ENCODE peak calls at places on chromosomes 2 and 18, in six cellular contexts. One of them, this sample, is unnamed.

GRCh38 chr2:10004401-10004800 is 38.9 kb upstream of the KLF11 start:
- DNase-seq in SK-N-SH: no peak
- DNase-seq in NT2/D1: no peak
- DNase-seq in uterus: no peak
- DNase-seq in OCI-LY7: no peak
- DNase-seq in ovary: no peak
- DNase-seq in this sample: no peak

GRCh38 chr18:76459312-76459686 is 35.7 kb downstream of the ZNF516 start:
- DNase-seq in SK-N-SH: no peak
- DNase-seq in NT2/D1: no peak
- DNase-seq in uterus: no peak
- DNase-seq in OCI-LY7: no peak
- DNase-seq in ovary: no peak
- DNase-seq in this sample: no peak

GRCh38 chr2:96102596-96103387 is 13.6 kb downstream of the ADRA2B start:
- DNase-seq in SK-N-SH: peak
- DNase-seq in NT2/D1: no peak
- DNase-seq in uterus: peak
- DNase-seq in OCI-LY7: no peak
- DNase-seq in ovary: no peak
- DNase-seq in this sample: no peak

GRCh38 chr18:48294894-48295585 is 114.1 kb downstream of the ZBTB7C start:
- DNase-seq in SK-N-SH: peak
- DNase-seq in NT2/D1: no peak
- DNase-seq in uterus: no peak
- DNase-seq in OCI-LY7: no peak
- DNase-seq in ovary: no peak
- DNase-seq in this sample: no peak

GRCh38 chr18:45760443-45761036 is 36.6 kb downstream of the SLC14A1 start:
- DNase-seq in SK-N-SH: no peak
- DNase-seq in NT2/D1: no peak
- DNase-seq in uterus: no peak
- DNase-seq in OCI-LY7: no peak
- DNase-seq in ovary: no peak
- DNase-seq in this sample: no peak

GRCh38 chr2:178949584-178949983 is 100.4 kb downstream of the CCDC141 start:
- DNase-seq in SK-N-SH: no peak
- DNase-seq in NT2/D1: no peak
- DNase-seq in uterus: no peak
- DNase-seq in OCI-LY7: no peak
- DNase-seq in ovary: no peak
- DNase-seq in this sample: no peak

GRCh38 chr2:69436937-69437750 is at the start of gene NFU1:
- DNase-seq in SK-N-SH: peak
- DNase-seq in NT2/D1: peak
- DNase-seq in uterus: peak
- DNase-seq in OCI-LY7: peak
- DNase-seq in ovary: peak
- DNase-seq in this sample: peak

GRCh38 chr2:204339212-204339715 is 206.0 kb upstream of the PARD3B start:
- DNase-seq in SK-N-SH: no peak
- DNase-seq in NT2/D1: no peak
- DNase-seq in uterus: no peak
- DNase-seq in OCI-LY7: no peak
- DNase-seq in ovary: no peak
- DNase-seq in this sample: no peak

GRCh38 chr18:8779251-8779650 is 73.9 kb downstream of the MTCL1 start:
- DNase-seq in SK-N-SH: no peak
- DNase-seq in NT2/D1: no peak
- DNase-seq in uterus: no peak
- DNase-seq in OCI-LY7: no peak
- DNase-seq in ovary: no peak
- DNase-seq in this sample: no peak

GRCh38 chr18:8778386-8778785 is 73.0 kb downstream of the MTCL1 start:
- DNase-seq in SK-N-SH: no peak
- DNase-seq in NT2/D1: no peak
- DNase-seq in uterus: no peak
- DNase-seq in OCI-LY7: no peak
- DNase-seq in ovary: no peak
- DNase-seq in this sample: no peak

GRCh38 chr18:8777846-8778245 is 72.5 kb downstream of the MTCL1 start:
- DNase-seq in SK-N-SH: no peak
- DNase-seq in NT2/D1: no peak
- DNase-seq in uterus: no peak
- DNase-seq in OCI-LY7: no peak
- DNase-seq in ovary: no peak
- DNase-seq in this sample: no peak

GRCh38 chr18:8780227-8780626 is 74.9 kb downstream of the MTCL1 start:
- DNase-seq in SK-N-SH: no peak
- DNase-seq in NT2/D1: no peak
- DNase-seq in uterus: no peak
- DNase-seq in OCI-LY7: no peak
- DNase-seq in ovary: no peak
- DNase-seq in this sample: no peak

DNA sequence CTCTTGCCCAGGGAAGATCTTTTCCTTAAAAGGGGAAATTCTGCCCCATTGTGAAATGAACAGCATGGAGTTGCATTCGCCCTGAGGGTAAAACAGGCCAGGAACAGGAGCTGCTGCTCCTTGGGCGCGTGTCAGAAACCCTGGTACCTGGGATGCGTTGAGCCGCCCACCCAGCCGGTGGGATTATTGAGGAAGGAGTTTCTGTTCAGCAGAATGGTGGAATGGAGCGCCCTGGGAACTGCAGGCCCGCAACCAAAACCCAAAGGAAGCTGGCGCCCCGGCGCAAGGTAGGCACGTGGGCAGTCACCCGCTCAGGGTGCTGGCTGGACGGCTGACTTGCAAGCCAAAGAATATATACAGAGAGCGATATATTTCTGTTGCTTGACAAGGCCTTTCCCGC is 73.5 kb downstream of the MTCL1 start:
- DNase-seq in SK-N-SH: no peak
- DNase-seq in NT2/D1: no peak
- DNase-seq in uterus: no peak
- DNase-seq in OCI-LY7: no peak
- DNase-seq in ovary: no peak
- DNase-seq in this sample: no peak
- H3K4me3 ChIP-seq in SK-N-SH: no peak
- H3K4me3 ChIP-seq in NT2/D1: no peak
- H3K4me3 ChIP-seq in uterus: no peak
- H3K4me3 ChIP-seq in OCI-LY7: no peak
- H3K4me3 ChIP-seq in ovary: no peak
- H3K4me3 ChIP-seq in this sample: no peak

GRCh38 chr2:222268311-222268980 is 30.4 kb downstream of the PAX3 start:
- DNase-seq in SK-N-SH: no peak
- DNase-seq in NT2/D1: no peak
- DNase-seq in uterus: no peak
- DNase-seq in OCI-LY7: no peak
- DNase-seq in ovary: no peak
- DNase-seq in this sample: no peak
- H3K4me3 ChIP-seq in SK-N-SH: no peak
- H3K4me3 ChIP-seq in NT2/D1: no peak
- H3K4me3 ChIP-seq in uterus: no peak
- H3K4me3 ChIP-seq in OCI-LY7: no peak
- H3K4me3 ChIP-seq in ovary: no peak
- H3K4me3 ChIP-seq in this sample: no peak

GRCh38 chr2:3703741-3704355 is 473 bp downstream of the DCDC2C start:
- DNase-seq in SK-N-SH: peak
- DNase-seq in NT2/D1: no peak
- DNase-seq in uterus: no peak
- DNase-seq in OCI-LY7: no peak
- DNase-seq in ovary: peak
- DNase-seq in this sample: no peak
- H3K4me3 ChIP-seq in SK-N-SH: no peak
- H3K4me3 ChIP-seq in NT2/D1: peak
- H3K4me3 ChIP-seq in uterus: no peak
- H3K4me3 ChIP-seq in OCI-LY7: no peak
- H3K4me3 ChIP-seq in ovary: no peak
- H3K4me3 ChIP-seq in this sample: no peak

DNA sequence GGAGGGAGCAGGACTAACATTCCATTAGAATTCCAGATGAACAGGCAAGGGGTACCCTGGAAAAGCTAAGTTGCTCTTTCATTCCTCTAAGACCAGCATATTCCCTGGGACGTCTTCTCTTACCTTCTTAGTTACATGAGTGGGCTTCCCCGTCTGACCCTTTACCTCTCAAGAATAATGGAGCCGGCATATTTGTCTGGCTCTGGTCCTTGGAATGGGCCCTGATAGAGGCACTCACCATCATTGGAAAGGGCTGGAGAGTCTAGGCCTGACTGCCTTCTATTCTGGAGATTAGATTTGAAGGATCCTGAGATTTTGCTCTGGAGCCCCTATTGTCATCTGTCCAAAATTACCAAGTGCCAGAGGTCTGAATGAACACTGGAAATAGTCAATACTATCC is 347.5 kb downstream of the MYCN start:
- DNase-seq in SK-N-SH: no peak
- DNase-seq in NT2/D1: no peak
- DNase-seq in uterus: no peak
- DNase-seq in OCI-LY7: no peak
- DNase-seq in ovary: no peak
- DNase-seq in this sample: no peak
- H3K4me3 ChIP-seq in SK-N-SH: no peak
- H3K4me3 ChIP-seq in NT2/D1: no peak
- H3K4me3 ChIP-seq in uterus: no peak
- H3K4me3 ChIP-seq in OCI-LY7: no peak
- H3K4me3 ChIP-seq in ovary: no peak
- H3K4me3 ChIP-seq in this sample: no peak

DNA sequence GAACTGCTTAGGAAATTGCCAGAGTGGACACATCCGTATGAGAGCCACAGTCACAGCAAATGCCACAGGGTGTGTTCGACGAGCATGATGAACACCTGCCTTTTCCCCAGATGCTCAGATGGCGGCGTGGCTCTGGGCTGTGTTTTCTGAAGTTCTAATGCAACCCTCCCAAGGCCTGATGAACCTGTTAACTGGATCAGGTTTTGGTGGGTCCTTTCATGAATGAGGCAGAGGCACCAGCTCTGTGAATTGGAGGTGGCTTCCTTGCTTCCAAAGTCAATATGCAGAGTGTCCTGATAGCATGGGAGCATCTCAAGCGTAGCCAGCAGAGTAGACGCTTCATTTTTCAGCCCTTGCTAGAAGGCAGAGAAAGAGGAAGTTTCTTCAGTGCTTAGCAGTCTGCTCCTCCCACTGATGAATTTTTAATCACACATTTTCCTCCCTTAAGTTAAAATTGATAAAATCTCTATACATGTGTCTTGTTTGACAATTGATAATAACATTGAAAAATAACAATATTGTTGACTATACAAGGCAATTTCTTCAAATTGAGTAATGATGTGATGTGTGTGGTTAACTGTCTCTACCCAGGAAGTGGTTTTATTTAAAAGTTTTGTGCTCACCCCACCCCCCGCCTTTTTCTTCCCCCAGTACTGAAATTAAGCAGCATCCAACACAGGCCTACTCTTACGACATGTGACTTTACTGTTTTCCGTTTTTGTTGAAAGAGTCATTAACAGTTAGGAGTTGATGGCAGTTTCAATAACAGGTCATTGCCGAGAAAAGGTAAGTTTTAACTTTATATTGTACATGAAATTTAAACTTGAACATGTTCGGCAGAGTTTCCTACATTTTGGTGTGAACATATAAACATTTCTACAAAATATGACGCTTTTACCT is at the start of gene ARHGAP15:
- DNase-seq in SK-N-SH: no peak
- DNase-seq in NT2/D1: no peak
- DNase-seq in uterus: no peak
- DNase-seq in OCI-LY7: peak
- DNase-seq in ovary: no peak
- DNase-seq in this sample: peak
- H3K4me3 ChIP-seq in SK-N-SH: no peak
- H3K4me3 ChIP-seq in NT2/D1: no peak
- H3K4me3 ChIP-seq in uterus: no peak
- H3K4me3 ChIP-seq in OCI-LY7: peak
- H3K4me3 ChIP-seq in ovary: no peak
- H3K4me3 ChIP-seq in this sample: peak

GRCh38 chr2:230678451-230678850 is 34.2 kb upstream of the CAB39 start:
- DNase-seq in SK-N-SH: no peak
- DNase-seq in NT2/D1: no peak
- DNase-seq in uterus: no peak
- DNase-seq in OCI-LY7: no peak
- DNase-seq in ovary: no peak
- DNase-seq in this sample: no peak
- H3K4me3 ChIP-seq in SK-N-SH: no peak
- H3K4me3 ChIP-seq in NT2/D1: no peak
- H3K4me3 ChIP-seq in uterus: no peak
- H3K4me3 ChIP-seq in OCI-LY7: no peak
- H3K4me3 ChIP-seq in ovary: no peak
- H3K4me3 ChIP-seq in this sample: no peak

This sample was measured in naive thymus-derived CD4-positive, alpha-beta T cell.